ENCODE peak calls at places on chromosomes 5 and 9, in eight cellular contexts. V is endothelial cell of umbilical vein, O is Caco-2, I is Peyer's patch, U is tibial artery, E is body of pancreas, H is cardiac muscle cell, G is transverse colon. Y is an unnamed sample.

GRCh38 chr9:70408393-70409040 is 5.9 kb downstream of the KLF9 start:
- DNase-seq in I (no peak), U (no peak), G (no peak), H (peak; percentile 47), E (no peak), V (no peak), O (no peak), Y (no peak)

GRCh38 chr5:177957241-177957640 is 38.8 kb downstream of the PROP1 start:
- DNase-seq in H (no peak), I (no peak), U (no peak), E (no peak), O (peak; percentile 78), G (no peak), V (no peak), Y (no peak)

GRCh38 chr5:121396716-121397115 is 455.0 kb upstream of the FTMT start:
- DNase-seq in E (no peak), G (no peak), V (no peak), U (no peak), I (no peak), O (no peak), H (no peak), Y (no peak)

GRCh38 chr9:91359734-91360470 is 1.8 kb downstream of the AUH start:
- DNase-seq in I (no peak), V (no peak), E (no peak), H (no peak), G (no peak), O (no peak), U (no peak), Y (no peak)

GRCh38 chr5:68074048-68074632 is 141.4 kb upstream of the PIK3R1 start:
- DNase-seq in I (peak; percentile 71), V (no peak), O (no peak), H (peak; percentile 53), E (peak; percentile 52), U (no peak), G (no peak), Y (no peak)

GRCh38 chr9:38271666-38272241 is 120.7 kb upstream of the ALDH1B1 start:
- DNase-seq in I (no peak), G (no peak), H (no peak), E (no peak), V (no peak), U (peak; percentile 12), O (no peak), Y (no peak)

GRCh38 chr9:32978051-32978450 is 23.4 kb downstream of the APTX start:
- DNase-seq in V (no peak), H (no peak), O (no peak), E (no peak), G (no peak), U (no peak), I (no peak), Y (no peak)

GRCh38 chr5:32725994-32726659 is 15.0 kb downstream of the NPR3 start:
- DNase-seq in V (no peak), E (no peak), H (peak; percentile 49), O (no peak), G (no peak), I (no peak), U (no peak), Y (no peak)

GRCh38 chr9:690517-691111 is 150.9 kb upstream of the DMRT1 start:
- DNase-seq in E (no peak), H (no peak), I (no peak), U (no peak), G (no peak), O (no peak), V (no peak), Y (no peak)
- H3K4me1 ChIP-seq in E (peaks cover 26% of the 10 kb centered on the region), H (peaks cover 20% of the 10 kb centered on the region), I (no peaks in the 10 kb centered on the region), U (peaks cover 77% of the 10 kb centered on the region), G (peaks cover 26% of the 10 kb centered on the region), O (no peaks in the 10 kb centered on the region), V (peaks cover 57% of the 10 kb centered on the region), Y (peaks cover 2% of the 10 kb centered on the region)

GRCh38 chr9:100428871-100429654 is 2.1 kb downstream of the MSANTD3 start:
- DNase-seq in U (no peak), O (peak; percentile 45), I (no peak), E (no peak), H (peak; percentile 98), G (no peak), V (peak; percentile 98), Y (no peak)

GRCh38 chr9:100427366-100428263 is 672 bp downstream of the MSANTD3 start:
- DNase-seq in H (peak; percentile 59), V (peak; percentile 70), E (peak; percentile 48), O (peak; percentile 58), G (peak; percentile 57), I (peak; percentile 68), U (peak; percentile 74), Y (peak; percentile 43)

GRCh38 chr9:100426194-100426531 is 780 bp upstream of the MSANTD3 start:
- DNase-seq in I (no peak), E (no peak), G (no peak), U (no peak), O (no peak), V (no peak), H (peak; percentile 52), Y (no peak)

GRCh38 chr9:100425758-100426157 is 1.2 kb upstream of the MSANTD3 start:
- DNase-seq in G (no peak), V (no peak), U (no peak), O (no peak), I (no peak), H (peak; percentile 50), E (no peak), Y (no peak)

DNA sequence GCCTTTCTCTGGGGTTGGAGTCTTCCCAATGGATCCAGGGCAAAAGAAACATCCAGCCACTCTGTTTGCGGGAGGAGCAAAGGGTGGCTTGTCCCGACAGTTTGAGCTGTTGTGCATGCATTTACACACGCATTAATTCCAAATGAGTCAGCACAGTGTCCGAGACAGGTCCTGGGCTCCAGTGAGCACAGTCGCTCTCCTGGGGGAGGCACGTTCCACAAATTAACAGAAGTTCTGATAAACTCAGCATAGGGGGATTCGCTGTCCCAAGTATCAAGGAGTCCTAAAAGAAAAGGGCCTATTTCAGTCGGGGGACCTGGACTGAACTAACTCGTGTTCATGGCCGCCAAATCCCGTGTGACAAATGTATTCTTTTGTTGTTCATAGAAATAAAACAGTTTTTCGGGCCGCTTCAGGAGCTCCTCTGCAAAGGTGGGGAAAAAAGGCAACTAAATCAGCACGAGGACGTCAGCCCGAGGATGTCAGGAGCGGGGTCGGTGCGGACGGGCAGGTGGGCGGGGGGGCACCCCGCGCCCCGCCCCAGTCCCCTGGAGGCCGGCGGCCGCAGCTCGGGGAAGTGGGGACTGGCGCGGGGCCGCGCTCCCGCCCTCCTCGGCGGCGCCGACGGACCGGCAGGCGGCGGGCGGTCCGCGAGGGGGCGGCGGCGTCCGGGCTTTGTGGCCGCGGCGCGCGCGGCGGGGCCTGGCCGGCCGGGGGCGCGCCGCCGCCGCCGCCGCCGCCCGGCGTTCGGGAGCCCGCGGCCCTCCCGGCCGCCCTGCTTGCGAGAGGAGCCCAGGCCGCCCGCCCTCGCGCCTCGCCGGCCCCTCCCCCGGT is at the start of gene MSANTD3:
- DNase-seq in O (peak; percentile 69), G (peak; percentile 68), I (peak; percentile 74), V (peak; percentile 84), H (peak; percentile 66), U (peak; percentile 81), E (peak; percentile 84), Y (peak; percentile 44)
- TF ChIP-seq CTCF in O (no peak), G (no peak), I (no peak), V (no peak), H (no peak), U (peak; percentile 20), E (peak; percentile 37), Y (no peak)

DNA sequence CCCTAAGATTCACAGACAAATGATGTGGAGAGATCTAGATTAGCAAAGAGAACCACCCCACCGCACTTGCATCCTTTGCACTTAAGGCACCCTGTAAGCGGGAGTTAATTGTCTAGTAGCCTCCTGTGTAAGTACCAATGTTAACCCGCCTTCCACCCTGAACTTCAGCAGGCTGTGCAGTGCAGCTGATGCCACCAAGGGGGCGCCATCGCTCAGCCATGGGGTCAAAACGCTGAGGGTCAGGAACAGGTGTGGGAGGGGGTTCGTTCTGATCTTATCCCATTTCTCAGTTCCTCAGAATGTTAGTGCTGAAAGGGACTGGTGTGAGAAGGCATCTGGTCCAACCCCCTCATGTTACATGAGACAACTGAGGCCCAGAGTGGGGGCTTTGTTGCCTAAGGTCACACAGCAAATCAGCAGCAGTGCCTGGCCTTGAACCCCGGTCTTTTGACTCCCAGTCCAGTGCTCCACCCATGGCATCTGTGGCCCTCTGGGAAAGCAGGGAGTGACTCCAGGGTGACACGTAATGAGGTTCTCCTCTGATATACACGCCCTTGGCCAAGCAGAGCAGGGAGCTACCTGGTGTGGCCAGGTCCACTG is 57.3 kb downstream of the CYFIP2 start:
- DNase-seq in I (no peak), G (no peak), U (no peak), H (no peak), V (no peak), E (no peak), O (no peak), Y (no peak)
- H3K36me3 ChIP-seq in I (peaks cover 36% of the 10 kb centered on the region), G (no peaks in the 10 kb centered on the region), U (peaks cover 36% of the 10 kb centered on the region), H (peaks cover 63% of the 10 kb centered on the region), V (no peaks in the 10 kb centered on the region), E (no peaks in the 10 kb centered on the region), O (no peaks in the 10 kb centered on the region), Y (no peaks in the 10 kb centered on the region)

GRCh38 chr9:127980056-127980705 is 608 bp downstream of the EEIG1 start:
- DNase-seq in U (peak; percentile 77), V (peak; percentile 33), G (peak; percentile 79), O (peak; percentile 59), H (no peak), E (peak; percentile 83), I (peak; percentile 87), Y (no peak)
- H3K4me1 ChIP-seq in U (peaks cover 57% of the 10 kb centered on the region), V (peaks cover 22% of the 10 kb centered on the region), G (peaks cover 48% of the 10 kb centered on the region), O (peaks cover 34% of the 10 kb centered on the region), H (peaks cover 49% of the 10 kb centered on the region), E (peaks cover 56% of the 10 kb centered on the region), I (no peaks in the 10 kb centered on the region), Y (peaks cover 3% of the 10 kb centered on the region)

GRCh38 chr5:159440235-159440634 is 109.9 kb upstream of the IL12B start:
- DNase-seq in O (no peak), I (no peak), V (no peak), U (no peak), H (no peak), G (no peak), E (no peak), Y (no peak)
- TF ChIP-seq CTCF in O (no peak), I (no peak), V (no peak), U (no peak), H (no peak), G (no peak), E (no peak), Y (no peak)

DNA sequence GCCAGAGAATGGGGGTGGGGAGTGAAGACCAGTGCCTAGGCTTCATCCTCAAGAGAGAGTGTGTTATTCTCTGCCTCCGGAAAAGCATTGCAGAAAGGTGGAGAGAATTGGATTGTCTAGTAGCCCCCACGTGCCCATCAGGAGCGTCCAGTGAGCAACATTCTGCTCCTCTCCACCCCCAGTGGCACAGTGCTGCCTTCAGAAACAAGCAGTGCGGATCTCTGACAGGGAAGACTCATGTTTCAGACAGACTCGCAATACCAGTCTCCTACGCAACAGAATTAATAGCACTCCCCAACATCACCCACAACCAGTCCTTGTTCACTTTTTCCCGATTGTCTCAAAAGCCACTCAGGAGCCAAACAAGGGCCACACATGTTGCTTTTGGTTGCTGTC is 14.9 kb upstream of the CEL start:
- DNase-seq in H (no peak), E (no peak), G (no peak), O (no peak), U (no peak), V (no peak), I (no peak), Y (no peak)
- H3K36me3 ChIP-seq in H (peaks cover 49% of the 10 kb centered on the region), E (no peaks in the 10 kb centered on the region), G (peaks cover 13% of the 10 kb centered on the region), O (no peaks in the 10 kb centered on the region), U (peaks cover 98% of the 10 kb centered on the region), V (peaks cover 56% of the 10 kb centered on the region), I (peaks cover 77% of the 10 kb centered on the region), Y (peaks cover 20% of the 10 kb centered on the region)

GRCh38 chr5:54525226-54525625 is 7.7 kb downstream of the SNX18 start:
- DNase-seq in V (no peak), H (no peak), O (no peak), U (no peak), G (no peak), I (no peak), E (no peak), Y (no peak)
- H3K4me1 ChIP-seq in V (peaks cover 58% of the 10 kb centered on the region), H (peaks cover 54% of the 10 kb centered on the region), O (peaks cover 5% of the 10 kb centered on the region), U (peaks cover 82% of the 10 kb centered on the region), G (peaks cover 70% of the 10 kb centered on the region), I (peaks cover 2% of the 10 kb centered on the region), E (peaks cover 90% of the 10 kb centered on the region), Y (peaks cover 26% of the 10 kb centered on the region)